ENCODE peak calls at places on chromosomes 2 and 18, in five cellular contexts. B is neural progenitor cell, C is K562, F is neuronal stem cell, E is A549. G is an unnamed sample.

GRCh38 chr2:226730487-226730886 is 69.1 kb downstream of the IRS1 start:
- DNase-seq in B (peak; percentile 42), C (no peak), F (no peak), E (no peak), G (no peak)

GRCh38 chr2:241801611-241802420 is 7.2 kb upstream of the NEU4 start:
- DNase-seq in B (no peak), C (peak; percentile 77), F (no peak), E (no peak), G (peak; percentile 74)

GRCh38 chr2:85475801-85476610 is 57.5 kb downstream of the SH2D6 start:
- DNase-seq in B (no peak), C (no peak), F (no peak), E (no peak), G (no peak)

GRCh38 chr18:7895346-7895745 is 328.2 kb downstream of the PTPRM start:
- DNase-seq in B (no peak), C (no peak), F (no peak), E (no peak), G (no peak)

GRCh38 chr18:457120-457519 is 43.4 kb downstream of the COLEC12 start:
- DNase-seq in B (peak; percentile 53), C (no peak), F (no peak), E (no peak), G (peak; percentile 84)

GRCh38 chr2:34305587-34305986 is 706.5 kb upstream of the FAM98A start:
- DNase-seq in B (no peak), C (no peak), F (no peak), E (no peak), G (no peak)

GRCh38 chr2:26588576-26588975 is 52.6 kb downstream of the CIB4 start:
- DNase-seq in B (no peak), C (no peak), F (no peak), E (no peak), G (no peak)

GRCh38 chr2:74181739-74182138 is 3.1 kb upstream of the MOB1A start:
- DNase-seq in B (no peak), C (peak; percentile 49), F (no peak), E (no peak), G (no peak)

DNA sequence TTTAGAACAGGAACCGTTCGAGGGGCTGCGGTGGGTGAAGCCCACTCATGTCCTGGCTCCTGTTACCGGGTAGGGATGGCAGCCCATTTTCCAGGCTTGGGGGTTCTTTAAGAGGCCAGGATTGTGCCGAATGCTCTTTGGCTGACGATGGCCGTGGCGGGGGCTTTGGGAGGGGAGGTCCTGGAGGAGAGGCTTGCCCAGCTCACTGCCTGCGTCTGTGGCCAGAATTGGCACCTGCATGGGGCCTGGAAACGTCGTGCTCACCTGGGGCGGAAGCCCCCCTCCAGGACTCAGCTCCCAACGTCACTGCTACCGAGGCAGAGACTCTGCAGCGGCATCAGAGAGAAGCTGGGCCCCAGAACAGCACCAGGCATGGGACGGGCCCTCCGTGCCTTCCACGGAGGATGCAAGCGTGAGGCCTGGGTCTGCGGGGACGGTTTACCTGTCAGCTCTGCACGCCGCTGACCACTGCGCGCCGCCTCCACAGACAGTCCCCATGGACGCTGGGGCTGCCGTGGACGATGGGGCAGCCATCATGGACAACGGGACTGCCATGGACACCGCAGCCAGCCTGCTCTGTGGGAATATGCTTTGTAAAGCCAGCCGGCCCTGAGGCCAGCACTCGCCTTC is 82.9 kb downstream of the NFATC1 start:
- DNase-seq in B (no peak), C (no peak), F (no peak), E (no peak), G (peak; percentile 87)
- H3K4me2 ChIP-seq in B (no peak overlapping the region), C (no peak overlapping the region), F (no peak overlapping the region), E (no peak overlapping the region), G (no peak overlapping the region)

GRCh38 chr2:229879551-229879950 is 42.3 kb downstream of the TRIP12 start:
- DNase-seq in B (no peak), C (no peak), F (no peak), E (no peak), G (peak; percentile 60)
- H3K4me2 ChIP-seq in B (no peak overlapping the region), C (no peak overlapping the region), F (no peak overlapping the region), E (no peak overlapping the region), G (no peak overlapping the region)

GRCh38 chr2:237294509-237294908 is 119.5 kb downstream of the COL6A3 start:
- DNase-seq in B (no peak), C (no peak), F (no peak), E (no peak), G (no peak)

GRCh38 chr2:237296756-237297155 is 117.2 kb downstream of the COL6A3 start:
- DNase-seq in B (no peak), C (no peak), F (no peak), E (no peak), G (no peak)

GRCh38 chr2:237291138-237291792 is 122.7 kb downstream of the COL6A3 start:
- DNase-seq in B (no peak), C (peak; percentile 14), F (no peak), E (peak; percentile 81), G (peak; percentile 63)

GRCh38 chr2:237295889-237296480 is 118.0 kb downstream of the COL6A3 start:
- DNase-seq in B (no peak), C (no peak), F (no peak), E (no peak), G (no peak)

DNA sequence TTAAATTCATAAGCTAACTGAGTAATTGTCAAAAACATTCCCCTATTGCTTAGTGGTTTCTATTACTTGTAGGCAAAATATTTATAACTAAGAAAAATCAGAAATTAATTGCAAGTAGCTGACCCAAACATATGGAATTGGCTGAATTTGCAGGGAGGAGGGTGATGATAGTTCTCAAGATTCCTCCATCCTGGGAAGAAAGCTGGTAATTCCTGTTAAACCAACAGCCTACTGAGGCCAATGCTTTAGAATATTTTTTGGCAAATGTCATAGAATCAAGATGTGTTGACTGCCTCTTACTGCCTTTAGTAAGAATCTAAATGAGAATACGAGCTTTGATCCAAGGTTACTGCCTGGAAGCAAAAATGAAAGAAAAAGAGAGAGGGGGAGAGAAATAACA is 120.0 kb downstream of the COL6A3 start:
- DNase-seq in B (no peak), C (no peak), F (no peak), E (no peak), G (no peak)
- H3K4me2 ChIP-seq in B (no peak overlapping the region), C (no peak overlapping the region), F (no peak overlapping the region), E (no peak overlapping the region), G (no peak overlapping the region)

DNA sequence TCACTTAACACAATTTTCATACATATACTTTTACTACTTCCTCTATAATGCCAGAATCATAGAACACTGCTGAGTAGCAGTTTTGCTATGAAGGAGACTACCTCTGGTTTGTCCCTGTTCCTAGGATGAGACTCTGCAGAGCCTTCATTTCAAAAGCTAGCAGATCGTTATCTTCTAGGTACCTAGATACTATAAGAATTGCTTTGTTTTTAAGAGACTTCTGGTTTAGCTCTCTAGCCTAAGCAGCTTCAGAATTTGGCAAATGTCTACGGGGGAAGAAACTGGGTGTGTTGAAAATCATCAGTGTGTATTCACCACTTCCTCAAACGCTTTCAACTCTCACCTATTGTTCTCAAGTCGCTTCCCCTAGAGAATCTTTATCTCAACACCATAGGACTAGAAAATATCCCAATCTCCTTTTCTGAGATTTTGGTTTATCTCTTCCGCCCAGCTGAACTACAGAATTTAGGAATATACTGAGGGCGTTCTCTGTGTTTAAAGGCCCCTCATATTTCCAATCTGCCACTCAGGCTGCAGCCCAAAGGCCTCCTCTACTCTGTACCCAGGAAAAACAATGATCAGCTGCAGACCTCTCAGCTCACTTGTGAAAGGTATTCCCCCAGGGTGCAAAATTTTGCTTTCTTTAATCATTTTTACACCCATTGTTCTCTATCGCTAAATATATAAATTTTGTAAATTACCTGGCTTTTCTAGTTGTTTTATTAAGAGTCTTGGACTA is 28.7 kb downstream of the SMAD2 start:
- DNase-seq in B (no peak), C (no peak), F (no peak), E (no peak), G (no peak)
- H3K4me2 ChIP-seq in B (peak overlapping the region; percentile 72), C (no peak overlapping the region), F (no peak overlapping the region), E (peak overlapping the region; percentile 8), G (no peak overlapping the region)

G was measured in osteoblast.